ENCODE peak calls at places on chromosomes 4 and X, in eight cellular contexts. One of them, this sample, is unnamed.

GRCh38 chr4:65450899-65451298 is 219.4 kb downstream of the EPHA5 start:
- DNase-seq in AG09309: no peak
- DNase-seq in endothelial cell: no peak
- DNase-seq in fibroblast of mammary gland: no peak
- DNase-seq in pancreas: no peak
- DNase-seq in breast epithelium: no peak
- DNase-seq in neural progenitor cell: peak
- DNase-seq in fibroblast of lung: no peak
- DNase-seq in this sample: no peak

GRCh38 chr4:138182838-138183426 is 59.2 kb downstream of the SLC7A11 start:
- DNase-seq in AG09309: peak
- DNase-seq in endothelial cell: peak
- DNase-seq in fibroblast of mammary gland: peak
- DNase-seq in pancreas: no peak
- DNase-seq in breast epithelium: no peak
- DNase-seq in neural progenitor cell: peak
- DNase-seq in fibroblast of lung: peak
- DNase-seq in this sample: no peak

GRCh38 chr4:134027931-134028330 is 173.7 kb downstream of the PABPC4L start:
- DNase-seq in AG09309: no peak
- DNase-seq in endothelial cell: no peak
- DNase-seq in fibroblast of mammary gland: peak
- DNase-seq in pancreas: no peak
- DNase-seq in breast epithelium: no peak
- DNase-seq in neural progenitor cell: no peak
- DNase-seq in fibroblast of lung: peak
- DNase-seq in this sample: no peak

GRCh38 chr4:156792462-156793085 is 179.0 kb downstream of the PDGFC start:
- DNase-seq in AG09309: no peak
- DNase-seq in endothelial cell: no peak
- DNase-seq in fibroblast of mammary gland: no peak
- DNase-seq in pancreas: no peak
- DNase-seq in breast epithelium: no peak
- DNase-seq in neural progenitor cell: no peak
- DNase-seq in fibroblast of lung: no peak
- DNase-seq in this sample: no peak

GRCh38 chrX:53279296-53280237 is 1.8 kb downstream of the IQSEC2 start:
- DNase-seq in AG09309: no peak
- DNase-seq in endothelial cell: no peak
- DNase-seq in fibroblast of mammary gland: no peak
- DNase-seq in pancreas: no peak
- DNase-seq in breast epithelium: no peak
- DNase-seq in neural progenitor cell: no peak
- DNase-seq in fibroblast of lung: no peak
- DNase-seq in this sample: no peak

GRCh38 chr4:89981789-89982334 is 87.2 kb downstream of the MMRN1 start:
- DNase-seq in AG09309: no peak
- DNase-seq in endothelial cell: no peak
- DNase-seq in fibroblast of mammary gland: no peak
- DNase-seq in pancreas: no peak
- DNase-seq in breast epithelium: no peak
- DNase-seq in neural progenitor cell: no peak
- DNase-seq in fibroblast of lung: no peak
- DNase-seq in this sample: no peak

GRCh38 chrX:10165580-10166247 is 8.9 kb downstream of the CLCN4 start:
- DNase-seq in AG09309: no peak
- DNase-seq in endothelial cell: no peak
- DNase-seq in fibroblast of mammary gland: no peak
- DNase-seq in pancreas: no peak
- DNase-seq in breast epithelium: no peak
- DNase-seq in neural progenitor cell: no peak
- DNase-seq in fibroblast of lung: no peak
- DNase-seq in this sample: no peak

GRCh38 chr4:68904786-68905185 is 46.8 kb downstream of the UGT2A3 start:
- DNase-seq in AG09309: no peak
- DNase-seq in endothelial cell: peak
- DNase-seq in fibroblast of mammary gland: no peak
- DNase-seq in pancreas: no peak
- DNase-seq in breast epithelium: no peak
- DNase-seq in neural progenitor cell: peak
- DNase-seq in fibroblast of lung: no peak
- DNase-seq in this sample: no peak

GRCh38 chr4:184814686-184815045 is 11.1 kb downstream of the ACSL1 start:
- DNase-seq in AG09309: no peak
- DNase-seq in endothelial cell: no peak
- DNase-seq in fibroblast of mammary gland: no peak
- DNase-seq in pancreas: no peak
- DNase-seq in breast epithelium: no peak
- DNase-seq in neural progenitor cell: no peak
- DNase-seq in fibroblast of lung: no peak
- DNase-seq in this sample: no peak

GRCh38 chr4:173685324-173685723 is 155.3 kb upstream of the HAND2 start:
- DNase-seq in AG09309: no peak
- DNase-seq in endothelial cell: no peak
- DNase-seq in fibroblast of mammary gland: no peak
- DNase-seq in pancreas: no peak
- DNase-seq in breast epithelium: no peak
- DNase-seq in neural progenitor cell: no peak
- DNase-seq in fibroblast of lung: peak
- DNase-seq in this sample: no peak

GRCh38 chr4:47145630-47146029 is 114.3 kb downstream of the GABRB1 start:
- DNase-seq in AG09309: no peak
- DNase-seq in endothelial cell: no peak
- DNase-seq in fibroblast of mammary gland: peak
- DNase-seq in pancreas: no peak
- DNase-seq in breast epithelium: no peak
- DNase-seq in neural progenitor cell: no peak
- DNase-seq in fibroblast of lung: peak
- DNase-seq in this sample: no peak

GRCh38 chr4:163587867-163588266 is 93.4 kb downstream of the TMA16 start:
- DNase-seq in AG09309: no peak
- DNase-seq in endothelial cell: no peak
- DNase-seq in fibroblast of mammary gland: no peak
- DNase-seq in pancreas: no peak
- DNase-seq in breast epithelium: no peak
- DNase-seq in neural progenitor cell: no peak
- DNase-seq in fibroblast of lung: no peak
- DNase-seq in this sample: no peak

GRCh38 chr4:138275946-138276621 is 33.9 kb upstream of the SLC7A11 start:
- DNase-seq in AG09309: peak
- DNase-seq in endothelial cell: no peak
- DNase-seq in fibroblast of mammary gland: peak
- DNase-seq in pancreas: no peak
- DNase-seq in breast epithelium: no peak
- DNase-seq in neural progenitor cell: no peak
- DNase-seq in fibroblast of lung: peak
- DNase-seq in this sample: no peak

GRCh38 chrX:40734956-40735317 is 405 bp downstream of the MED14 start:
- DNase-seq in AG09309: no peak
- DNase-seq in endothelial cell: no peak
- DNase-seq in fibroblast of mammary gland: no peak
- DNase-seq in pancreas: no peak
- DNase-seq in breast epithelium: no peak
- DNase-seq in neural progenitor cell: no peak
- DNase-seq in fibroblast of lung: peak
- DNase-seq in this sample: no peak

GRCh38 chrX:40736170-40736505 is 796 bp upstream of the MED14 start:
- DNase-seq in AG09309: peak
- DNase-seq in endothelial cell: no peak
- DNase-seq in fibroblast of mammary gland: no peak
- DNase-seq in pancreas: no peak
- DNase-seq in breast epithelium: no peak
- DNase-seq in neural progenitor cell: peak
- DNase-seq in fibroblast of lung: no peak
- DNase-seq in this sample: no peak

GRCh38 chrX:40729923-40730584 is 5.3 kb downstream of the MED14 start:
- DNase-seq in AG09309: no peak
- DNase-seq in endothelial cell: no peak
- DNase-seq in fibroblast of mammary gland: no peak
- DNase-seq in pancreas: no peak
- DNase-seq in breast epithelium: no peak
- DNase-seq in neural progenitor cell: no peak
- DNase-seq in fibroblast of lung: no peak
- DNase-seq in this sample: no peak

GRCh38 chrX:40733691-40734090 is 1.7 kb downstream of the MED14 start:
- DNase-seq in AG09309: no peak
- DNase-seq in endothelial cell: no peak
- DNase-seq in fibroblast of mammary gland: no peak
- DNase-seq in pancreas: no peak
- DNase-seq in breast epithelium: no peak
- DNase-seq in neural progenitor cell: no peak
- DNase-seq in fibroblast of lung: no peak
- DNase-seq in this sample: no peak

DNA sequence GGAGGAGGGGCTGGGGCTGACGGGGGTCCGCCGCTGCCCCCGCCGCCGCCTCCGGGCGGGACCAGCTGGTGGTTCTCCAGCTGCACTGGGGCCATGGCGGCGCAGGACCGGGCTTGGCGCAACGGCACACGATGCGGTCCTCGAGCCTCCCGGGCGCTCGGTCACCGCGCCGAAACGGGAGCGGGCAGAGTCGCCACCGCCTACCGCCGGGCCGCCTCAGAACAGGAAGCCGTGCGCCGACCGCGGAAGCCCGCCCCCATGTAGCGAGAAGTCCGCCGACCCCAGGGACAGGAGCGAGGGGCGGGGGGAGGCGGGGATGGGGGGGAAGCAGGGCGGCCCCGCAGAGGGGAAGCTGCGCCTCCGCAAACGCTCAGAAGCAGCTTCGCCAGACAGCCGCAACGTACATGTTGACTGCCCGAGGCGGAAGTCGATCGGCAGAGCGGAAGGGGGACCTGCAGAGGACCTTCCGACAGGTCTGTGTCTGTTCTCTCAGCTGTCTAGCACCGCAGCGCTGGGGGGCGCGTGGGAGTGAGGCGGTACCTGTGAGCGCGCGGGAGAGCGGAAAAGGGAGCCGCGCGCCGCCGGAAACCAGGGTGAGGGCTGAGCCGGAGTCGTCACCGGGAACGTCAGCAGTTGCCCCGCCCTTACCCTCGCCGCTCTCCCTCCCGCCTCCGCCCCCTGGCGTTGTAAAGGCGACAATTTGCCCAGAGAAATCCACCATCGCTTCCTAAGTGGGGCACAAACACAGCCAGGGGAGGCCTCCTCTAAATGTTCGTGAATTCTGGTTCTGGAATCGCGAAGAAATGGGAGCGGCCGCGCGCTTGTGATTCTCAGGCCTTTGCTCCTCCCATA is at the start of gene MED14:
- DNase-seq in AG09309: peak
- DNase-seq in endothelial cell: peak
- DNase-seq in fibroblast of mammary gland: peak
- DNase-seq in pancreas: peak
- DNase-seq in breast epithelium: peak
- DNase-seq in neural progenitor cell: peak
- DNase-seq in fibroblast of lung: peak
- DNase-seq in this sample: peak
- TF ChIP-seq CTCF in AG09309: peak
- TF ChIP-seq CTCF in endothelial cell: peak
- TF ChIP-seq CTCF in fibroblast of mammary gland: peak
- TF ChIP-seq CTCF in pancreas: peak
- TF ChIP-seq CTCF in breast epithelium: no peak
- TF ChIP-seq CTCF in neural progenitor cell: peak
- TF ChIP-seq CTCF in fibroblast of lung: peak
- TF ChIP-seq CTCF in this sample: peak

GRCh38 chrX:106039920-106040319 is 1.4 kb upstream of the SERPINA7 start:
- DNase-seq in AG09309: no peak
- DNase-seq in endothelial cell: no peak
- DNase-seq in fibroblast of mammary gland: peak
- DNase-seq in pancreas: no peak
- DNase-seq in breast epithelium: no peak
- DNase-seq in neural progenitor cell: peak
- DNase-seq in fibroblast of lung: peak
- DNase-seq in this sample: no peak
- TF ChIP-seq CTCF in AG09309: peak
- TF ChIP-seq CTCF in endothelial cell: no peak
- TF ChIP-seq CTCF in fibroblast of mammary gland: peak
- TF ChIP-seq CTCF in pancreas: peak
- TF ChIP-seq CTCF in breast epithelium: no peak
- TF ChIP-seq CTCF in neural progenitor cell: peak
- TF ChIP-seq CTCF in fibroblast of lung: peak
- TF ChIP-seq CTCF in this sample: peak

GRCh38 chr4:24923550-24923949 is 10.7 kb upstream of the CCDC149 start:
- DNase-seq in AG09309: no peak
- DNase-seq in endothelial cell: no peak
- DNase-seq in fibroblast of mammary gland: no peak
- DNase-seq in pancreas: no peak
- DNase-seq in breast epithelium: no peak
- DNase-seq in neural progenitor cell: no peak
- DNase-seq in fibroblast of lung: no peak
- DNase-seq in this sample: no peak

GRCh38 chr4:24920008-24920407 is 7.2 kb upstream of the CCDC149 start:
- DNase-seq in AG09309: no peak
- DNase-seq in endothelial cell: no peak
- DNase-seq in fibroblast of mammary gland: no peak
- DNase-seq in pancreas: no peak
- DNase-seq in breast epithelium: no peak
- DNase-seq in neural progenitor cell: no peak
- DNase-seq in fibroblast of lung: no peak
- DNase-seq in this sample: no peak

GRCh38 chr4:24922988-24923387 is 10.1 kb upstream of the CCDC149 start:
- DNase-seq in AG09309: no peak
- DNase-seq in endothelial cell: no peak
- DNase-seq in fibroblast of mammary gland: no peak
- DNase-seq in pancreas: no peak
- DNase-seq in breast epithelium: no peak
- DNase-seq in neural progenitor cell: no peak
- DNase-seq in fibroblast of lung: no peak
- DNase-seq in this sample: no peak

GRCh38 chr4:24922416-24922815 is 9.6 kb upstream of the CCDC149 start:
- DNase-seq in AG09309: no peak
- DNase-seq in endothelial cell: no peak
- DNase-seq in fibroblast of mammary gland: no peak
- DNase-seq in pancreas: no peak
- DNase-seq in breast epithelium: no peak
- DNase-seq in neural progenitor cell: no peak
- DNase-seq in fibroblast of lung: no peak
- DNase-seq in this sample: no peak

DNA sequence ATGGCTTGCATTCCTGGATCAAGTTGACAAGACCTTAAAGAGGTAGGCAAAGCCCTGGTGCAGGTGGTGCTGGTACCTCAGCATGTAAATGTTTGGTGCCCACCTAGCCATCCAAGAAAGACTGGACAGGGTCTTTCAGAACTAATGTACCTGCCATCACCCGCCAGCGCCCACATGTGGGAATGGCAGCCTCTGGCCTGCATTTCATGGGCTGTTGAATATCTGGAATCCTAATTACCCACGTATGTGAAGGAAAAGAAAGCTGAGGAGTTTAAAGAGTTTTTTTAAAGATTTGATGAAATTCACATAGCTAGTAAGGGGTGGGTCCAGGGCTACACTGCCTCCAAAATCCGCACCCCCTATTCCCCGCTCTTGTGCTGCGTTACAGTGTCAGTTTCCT is 8.6 kb upstream of the CCDC149 start:
- DNase-seq in AG09309: no peak
- DNase-seq in endothelial cell: no peak
- DNase-seq in fibroblast of mammary gland: no peak
- DNase-seq in pancreas: no peak
- DNase-seq in breast epithelium: no peak
- DNase-seq in neural progenitor cell: no peak
- DNase-seq in fibroblast of lung: no peak
- DNase-seq in this sample: no peak
- TF ChIP-seq CTCF in AG09309: no peak
- TF ChIP-seq CTCF in endothelial cell: no peak
- TF ChIP-seq CTCF in fibroblast of mammary gland: no peak
- TF ChIP-seq CTCF in pancreas: no peak
- TF ChIP-seq CTCF in breast epithelium: no peak
- TF ChIP-seq CTCF in neural progenitor cell: no peak
- TF ChIP-seq CTCF in fibroblast of lung: no peak
- TF ChIP-seq CTCF in this sample: no peak

GRCh38 chr4:91600301-91600700 is 703.5 kb upstream of the GRID2 start:
- DNase-seq in AG09309: no peak
- DNase-seq in endothelial cell: no peak
- DNase-seq in fibroblast of mammary gland: no peak
- DNase-seq in pancreas: no peak
- DNase-seq in breast epithelium: no peak
- DNase-seq in neural progenitor cell: no peak
- DNase-seq in fibroblast of lung: no peak
- DNase-seq in this sample: no peak
- TF ChIP-seq CTCF in AG09309: no peak
- TF ChIP-seq CTCF in endothelial cell: no peak
- TF ChIP-seq CTCF in fibroblast of mammary gland: no peak
- TF ChIP-seq CTCF in pancreas: no peak
- TF ChIP-seq CTCF in breast epithelium: no peak
- TF ChIP-seq CTCF in neural progenitor cell: no peak
- TF ChIP-seq CTCF in fibroblast of lung: no peak
- TF ChIP-seq CTCF in this sample: no peak

This sample was measured in osteocyte.